ENCODE peak calls at places on chromosomes 6 and 20, in ten cellular contexts. One of them, this sample, is unnamed.

GRCh38 chr20:62815066-62815991 is 1.5 kb upstream of the COL9A3 start:
- DNase-seq in CD4-positive, alpha-beta T cell: no peak
- DNase-seq in D721Med: no peak
- DNase-seq in breast epithelium: no peak
- DNase-seq in epithelial cell of esophagus: peak; percentile 62
- DNase-seq in fibroblast of the aortic adventitia: peak; percentile 58
- DNase-seq in RWPE1: peak; percentile 91
- DNase-seq in glutamatergic neuron: no peak
- DNase-seq in cardiac muscle cell: peak; percentile 68
- DNase-seq in hepatocyte: peak; percentile 80
- DNase-seq in this sample: no peak

GRCh38 chr6:34569361-34569973 is 13.3 kb upstream of the SPDEF start:
- DNase-seq in CD4-positive, alpha-beta T cell: no peak
- DNase-seq in D721Med: no peak
- DNase-seq in breast epithelium: no peak
- DNase-seq in epithelial cell of esophagus: no peak
- DNase-seq in fibroblast of the aortic adventitia: no peak
- DNase-seq in RWPE1: no peak
- DNase-seq in glutamatergic neuron: no peak
- DNase-seq in cardiac muscle cell: no peak
- DNase-seq in hepatocyte: no peak
- DNase-seq in this sample: no peak

GRCh38 chr6:54059683-54060082 is 51.6 kb upstream of the MLIP start:
- DNase-seq in CD4-positive, alpha-beta T cell: no peak
- DNase-seq in D721Med: no peak
- DNase-seq in breast epithelium: no peak
- DNase-seq in epithelial cell of esophagus: no peak
- DNase-seq in fibroblast of the aortic adventitia: no peak
- DNase-seq in RWPE1: no peak
- DNase-seq in glutamatergic neuron: no peak
- DNase-seq in cardiac muscle cell: no peak
- DNase-seq in hepatocyte: no peak
- DNase-seq in this sample: no peak

GRCh38 chr20:43463133-43463863 is 5.6 kb downstream of the SRSF6 start:
- DNase-seq in CD4-positive, alpha-beta T cell: no peak
- DNase-seq in D721Med: no peak
- DNase-seq in breast epithelium: no peak
- DNase-seq in epithelial cell of esophagus: no peak
- DNase-seq in fibroblast of the aortic adventitia: no peak
- DNase-seq in RWPE1: no peak
- DNase-seq in glutamatergic neuron: no peak
- DNase-seq in cardiac muscle cell: no peak
- DNase-seq in hepatocyte: no peak
- DNase-seq in this sample: no peak

GRCh38 chr6:137181876-137182653 is 8.6 kb upstream of the IL22RA2 start:
- DNase-seq in CD4-positive, alpha-beta T cell: no peak
- DNase-seq in D721Med: no peak
- DNase-seq in breast epithelium: no peak
- DNase-seq in epithelial cell of esophagus: no peak
- DNase-seq in fibroblast of the aortic adventitia: no peak
- DNase-seq in RWPE1: no peak
- DNase-seq in glutamatergic neuron: no peak
- DNase-seq in cardiac muscle cell: no peak
- DNase-seq in hepatocyte: no peak
- DNase-seq in this sample: no peak

GRCh38 chr6:70371454-70372105 is 41.7 kb upstream of the FAM135A start:
- DNase-seq in CD4-positive, alpha-beta T cell: no peak
- DNase-seq in D721Med: no peak
- DNase-seq in breast epithelium: no peak
- DNase-seq in epithelial cell of esophagus: peak; percentile 88
- DNase-seq in fibroblast of the aortic adventitia: peak; percentile 79
- DNase-seq in RWPE1: peak; percentile 58
- DNase-seq in glutamatergic neuron: no peak
- DNase-seq in cardiac muscle cell: peak; percentile 80
- DNase-seq in hepatocyte: peak; percentile 84
- DNase-seq in this sample: peak; percentile 46

GRCh38 chr6:30463651-30464618 is 25.4 kb upstream of the HLA-E start:
- DNase-seq in CD4-positive, alpha-beta T cell: peak; percentile 60
- DNase-seq in D721Med: no peak
- DNase-seq in breast epithelium: no peak
- DNase-seq in epithelial cell of esophagus: peak; percentile 21
- DNase-seq in fibroblast of the aortic adventitia: peak; percentile 19
- DNase-seq in RWPE1: no peak
- DNase-seq in glutamatergic neuron: no peak
- DNase-seq in cardiac muscle cell: peak; percentile 42
- DNase-seq in hepatocyte: no peak
- DNase-seq in this sample: no peak

GRCh38 chr6:829646-830045 is 136.7 kb upstream of the EXOC2 start:
- DNase-seq in CD4-positive, alpha-beta T cell: no peak
- DNase-seq in D721Med: no peak
- DNase-seq in breast epithelium: no peak
- DNase-seq in epithelial cell of esophagus: no peak
- DNase-seq in fibroblast of the aortic adventitia: no peak
- DNase-seq in RWPE1: no peak
- DNase-seq in glutamatergic neuron: no peak
- DNase-seq in cardiac muscle cell: no peak
- DNase-seq in hepatocyte: no peak
- DNase-seq in this sample: no peak

GRCh38 chr20:47377122-47377722 is 20.7 kb upstream of the ZMYND8 start:
- DNase-seq in CD4-positive, alpha-beta T cell: no peak
- DNase-seq in D721Med: no peak
- DNase-seq in breast epithelium: peak; percentile 72
- DNase-seq in epithelial cell of esophagus: peak; percentile 90
- DNase-seq in fibroblast of the aortic adventitia: no peak
- DNase-seq in RWPE1: peak; percentile 62
- DNase-seq in glutamatergic neuron: no peak
- DNase-seq in cardiac muscle cell: no peak
- DNase-seq in hepatocyte: no peak
- DNase-seq in this sample: no peak

GRCh38 chr6:83615025-83615999 is 93.6 kb downstream of the SNAP91 start:
- DNase-seq in CD4-positive, alpha-beta T cell: no peak
- DNase-seq in D721Med: no peak
- DNase-seq in breast epithelium: no peak
- DNase-seq in epithelial cell of esophagus: peak; percentile 43
- DNase-seq in fibroblast of the aortic adventitia: peak; percentile 43
- DNase-seq in RWPE1: peak; percentile 21
- DNase-seq in glutamatergic neuron: no peak
- DNase-seq in cardiac muscle cell: peak; percentile 61
- DNase-seq in hepatocyte: peak; percentile 53
- DNase-seq in this sample: peak; percentile 8

GRCh38 chr20:48899881-48900280 is 21.6 kb upstream of the ARFGEF2 start:
- DNase-seq in CD4-positive, alpha-beta T cell: no peak
- DNase-seq in D721Med: no peak
- DNase-seq in breast epithelium: no peak
- DNase-seq in epithelial cell of esophagus: no peak
- DNase-seq in fibroblast of the aortic adventitia: no peak
- DNase-seq in RWPE1: no peak
- DNase-seq in glutamatergic neuron: no peak
- DNase-seq in cardiac muscle cell: no peak
- DNase-seq in hepatocyte: no peak
- DNase-seq in this sample: no peak

GRCh38 chr6:161374971-161375873 is 101.4 kb upstream of the AGPAT4 start:
- DNase-seq in CD4-positive, alpha-beta T cell: no peak
- DNase-seq in D721Med: no peak
- DNase-seq in breast epithelium: peak; percentile 34
- DNase-seq in epithelial cell of esophagus: peak; percentile 67
- DNase-seq in fibroblast of the aortic adventitia: peak; percentile 26
- DNase-seq in RWPE1: peak; percentile 45
- DNase-seq in glutamatergic neuron: peak; percentile 40
- DNase-seq in cardiac muscle cell: peak; percentile 72
- DNase-seq in hepatocyte: no peak
- DNase-seq in this sample: no peak

GRCh38 chr6:79671605-79672266 is 40.6 kb downstream of the SH3BGRL2 start:
- DNase-seq in CD4-positive, alpha-beta T cell: peak; percentile 45
- DNase-seq in D721Med: no peak
- DNase-seq in breast epithelium: peak; percentile 51
- DNase-seq in epithelial cell of esophagus: peak; percentile 87
- DNase-seq in fibroblast of the aortic adventitia: peak; percentile 13
- DNase-seq in RWPE1: peak; percentile 32
- DNase-seq in glutamatergic neuron: no peak
- DNase-seq in cardiac muscle cell: no peak
- DNase-seq in hepatocyte: peak; percentile 59
- DNase-seq in this sample: no peak

GRCh38 chr6:165588515-165588914 is 74.5 kb downstream of the PDE10A start:
- DNase-seq in CD4-positive, alpha-beta T cell: no peak
- DNase-seq in D721Med: no peak
- DNase-seq in breast epithelium: no peak
- DNase-seq in epithelial cell of esophagus: no peak
- DNase-seq in fibroblast of the aortic adventitia: no peak
- DNase-seq in RWPE1: no peak
- DNase-seq in glutamatergic neuron: no peak
- DNase-seq in cardiac muscle cell: no peak
- DNase-seq in hepatocyte: no peak
- DNase-seq in this sample: no peak

GRCh38 chr6:142850653-142851434 is 94.1 kb downstream of the HIVEP2 start:
- DNase-seq in CD4-positive, alpha-beta T cell: peak; percentile 30
- DNase-seq in D721Med: no peak
- DNase-seq in breast epithelium: no peak
- DNase-seq in epithelial cell of esophagus: peak; percentile 58
- DNase-seq in fibroblast of the aortic adventitia: no peak
- DNase-seq in RWPE1: no peak
- DNase-seq in glutamatergic neuron: no peak
- DNase-seq in cardiac muscle cell: no peak
- DNase-seq in hepatocyte: no peak
- DNase-seq in this sample: no peak

GRCh38 chr6:142854589-142855488 is 90.1 kb downstream of the HIVEP2 start:
- DNase-seq in CD4-positive, alpha-beta T cell: no peak
- DNase-seq in D721Med: no peak
- DNase-seq in breast epithelium: no peak
- DNase-seq in epithelial cell of esophagus: no peak
- DNase-seq in fibroblast of the aortic adventitia: no peak
- DNase-seq in RWPE1: no peak
- DNase-seq in glutamatergic neuron: no peak
- DNase-seq in cardiac muscle cell: no peak
- DNase-seq in hepatocyte: no peak
- DNase-seq in this sample: no peak

GRCh38 chr6:142851601-142852000 is 93.4 kb downstream of the HIVEP2 start:
- DNase-seq in CD4-positive, alpha-beta T cell: no peak
- DNase-seq in D721Med: no peak
- DNase-seq in breast epithelium: no peak
- DNase-seq in epithelial cell of esophagus: peak; percentile 64
- DNase-seq in fibroblast of the aortic adventitia: no peak
- DNase-seq in RWPE1: no peak
- DNase-seq in glutamatergic neuron: no peak
- DNase-seq in cardiac muscle cell: no peak
- DNase-seq in hepatocyte: no peak
- DNase-seq in this sample: no peak

GRCh38 chr6:142855877-142856606 is 88.9 kb downstream of the HIVEP2 start:
- DNase-seq in CD4-positive, alpha-beta T cell: no peak
- DNase-seq in D721Med: no peak
- DNase-seq in breast epithelium: no peak
- DNase-seq in epithelial cell of esophagus: no peak
- DNase-seq in fibroblast of the aortic adventitia: no peak
- DNase-seq in RWPE1: no peak
- DNase-seq in glutamatergic neuron: no peak
- DNase-seq in cardiac muscle cell: no peak
- DNase-seq in hepatocyte: no peak
- DNase-seq in this sample: no peak

GRCh38 chr6:142853244-142854180 is 91.5 kb downstream of the HIVEP2 start:
- DNase-seq in CD4-positive, alpha-beta T cell: no peak
- DNase-seq in D721Med: no peak
- DNase-seq in breast epithelium: no peak
- DNase-seq in epithelial cell of esophagus: peak; percentile 81
- DNase-seq in fibroblast of the aortic adventitia: no peak
- DNase-seq in RWPE1: no peak
- DNase-seq in glutamatergic neuron: no peak
- DNase-seq in cardiac muscle cell: no peak
- DNase-seq in hepatocyte: no peak
- DNase-seq in this sample: no peak
- TF ChIP-seq CTCF in CD4-positive, alpha-beta T cell: no peak
- TF ChIP-seq CTCF in D721Med: no peak
- TF ChIP-seq CTCF in breast epithelium: no peak
- TF ChIP-seq CTCF in epithelial cell of esophagus: no peak
- TF ChIP-seq CTCF in fibroblast of the aortic adventitia: no peak
- TF ChIP-seq CTCF in RWPE1: no peak
- TF ChIP-seq CTCF in glutamatergic neuron: no peak
- TF ChIP-seq CTCF in cardiac muscle cell: no peak
- TF ChIP-seq CTCF in hepatocyte: no peak
- TF ChIP-seq CTCF in this sample: no peak

DNA sequence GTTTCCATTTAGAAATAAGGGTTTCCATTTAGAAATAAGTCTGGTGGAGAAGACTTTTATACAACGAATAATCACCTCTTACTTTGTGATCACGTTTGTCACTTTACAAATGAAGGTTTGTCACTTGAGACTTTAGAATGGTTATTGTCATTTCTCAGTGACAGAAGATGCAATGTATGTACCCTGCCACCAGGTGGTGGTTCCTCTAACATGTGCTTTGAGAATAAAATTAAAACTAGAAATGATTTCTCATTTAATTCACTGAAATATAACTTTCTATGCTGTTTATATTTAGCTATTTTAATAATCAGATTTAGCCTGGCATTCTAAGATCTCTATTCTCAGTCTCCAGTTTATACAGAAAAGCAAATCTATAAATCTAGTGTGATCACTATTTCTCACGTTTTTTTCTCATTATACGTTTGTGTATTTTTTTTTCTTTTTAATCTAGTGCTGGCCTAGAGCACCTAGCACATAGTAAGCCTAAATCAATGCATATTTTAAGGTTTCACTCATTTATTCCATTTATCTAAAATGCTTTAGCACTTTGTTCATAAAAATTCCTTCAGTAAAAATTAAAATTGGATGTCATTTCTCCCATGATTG is 57.4 kb upstream of the TFAP2D start:
- DNase-seq in CD4-positive, alpha-beta T cell: no peak
- DNase-seq in D721Med: no peak
- DNase-seq in breast epithelium: no peak
- DNase-seq in epithelial cell of esophagus: peak; percentile 36
- DNase-seq in fibroblast of the aortic adventitia: peak; percentile 0
- DNase-seq in RWPE1: peak; percentile 10
- DNase-seq in glutamatergic neuron: no peak
- DNase-seq in cardiac muscle cell: no peak
- DNase-seq in hepatocyte: peak; percentile 20
- DNase-seq in this sample: peak; percentile 13
- TF ChIP-seq CTCF in CD4-positive, alpha-beta T cell: no peak
- TF ChIP-seq CTCF in D721Med: peak; percentile 59
- TF ChIP-seq CTCF in breast epithelium: peak; percentile 43
- TF ChIP-seq CTCF in epithelial cell of esophagus: peak; percentile 71
- TF ChIP-seq CTCF in fibroblast of the aortic adventitia: peak; percentile 46
- TF ChIP-seq CTCF in RWPE1: peak; percentile 37
- TF ChIP-seq CTCF in glutamatergic neuron: peak; percentile 90
- TF ChIP-seq CTCF in cardiac muscle cell: peak; percentile 24
- TF ChIP-seq CTCF in hepatocyte: peak; percentile 53
- TF ChIP-seq CTCF in this sample: peak; percentile 42

GRCh38 chr6:130282234-130282995 is 59.7 kb upstream of the SAMD3 start:
- DNase-seq in CD4-positive, alpha-beta T cell: no peak
- DNase-seq in D721Med: no peak
- DNase-seq in breast epithelium: no peak
- DNase-seq in epithelial cell of esophagus: peak; percentile 57
- DNase-seq in fibroblast of the aortic adventitia: peak; percentile 36
- DNase-seq in RWPE1: peak; percentile 13
- DNase-seq in glutamatergic neuron: no peak
- DNase-seq in cardiac muscle cell: peak; percentile 44
- DNase-seq in hepatocyte: peak; percentile 19
- DNase-seq in this sample: peak; percentile 31
- TF ChIP-seq CTCF in CD4-positive, alpha-beta T cell: peak; percentile 57
- TF ChIP-seq CTCF in D721Med: peak; percentile 36
- TF ChIP-seq CTCF in breast epithelium: no peak
- TF ChIP-seq CTCF in epithelial cell of esophagus: peak; percentile 68
- TF ChIP-seq CTCF in fibroblast of the aortic adventitia: peak; percentile 52
- TF ChIP-seq CTCF in RWPE1: no peak
- TF ChIP-seq CTCF in glutamatergic neuron: no peak
- TF ChIP-seq CTCF in cardiac muscle cell: peak; percentile 55
- TF ChIP-seq CTCF in hepatocyte: peak; percentile 35
- TF ChIP-seq CTCF in this sample: peak; percentile 6

GRCh38 chr20:52219441-52219840 is 27.9 kb upstream of the ZFP64 start:
- DNase-seq in CD4-positive, alpha-beta T cell: no peak
- DNase-seq in D721Med: no peak
- DNase-seq in breast epithelium: no peak
- DNase-seq in epithelial cell of esophagus: peak; percentile 44
- DNase-seq in fibroblast of the aortic adventitia: no peak
- DNase-seq in RWPE1: peak; percentile 40
- DNase-seq in glutamatergic neuron: no peak
- DNase-seq in cardiac muscle cell: no peak
- DNase-seq in hepatocyte: no peak
- DNase-seq in this sample: no peak
- TF ChIP-seq CTCF in CD4-positive, alpha-beta T cell: no peak
- TF ChIP-seq CTCF in D721Med: no peak
- TF ChIP-seq CTCF in breast epithelium: no peak
- TF ChIP-seq CTCF in epithelial cell of esophagus: peak; percentile 40
- TF ChIP-seq CTCF in fibroblast of the aortic adventitia: no peak
- TF ChIP-seq CTCF in RWPE1: no peak
- TF ChIP-seq CTCF in glutamatergic neuron: no peak
- TF ChIP-seq CTCF in cardiac muscle cell: peak; percentile 14
- TF ChIP-seq CTCF in hepatocyte: no peak
- TF ChIP-seq CTCF in this sample: no peak

This sample was measured in GM20000.